ENCODE peak calls at places on chromosome X, in four cellular contexts. K is HCT116, C is astrocyte, P is aorta. D is an unnamed sample.

GRCh38 chrX:136104936-136105335 is 42.4 kb upstream of the FHL1 start:
- DNase-seq in K (no peak), C (no peak), P (no peak), D (no peak)

GRCh38 chrX:21806691-21807090 is 32.7 kb upstream of the MBTPS2 start:
- DNase-seq in K (no peak), C (peak; percentile 6), P (no peak), D (no peak)

GRCh38 chrX:16465081-16465876 is 184.7 kb upstream of the S100G start:
- DNase-seq in K (no peak), C (peak; percentile 50), P (no peak), D (no peak)

GRCh38 chrX:147891886-147892285 is 19.8 kb upstream of the FMR1 start:
- DNase-seq in K (no peak), C (no peak), P (no peak), D (no peak)

GRCh38 chrX:65932173-65933084 is 107.5 kb downstream of the VSIG4 start:
- DNase-seq in K (peak; percentile 92), C (no peak), P (no peak), D (no peak)

GRCh38 chrX:74579597-74580209 is 34.7 kb downstream of the RLIM start:
- DNase-seq in K (no peak), C (peak; percentile 7), P (no peak), D (no peak)

GRCh38 chrX:15686818-15687685 is 22.4 kb upstream of the CLTRN start:
- DNase-seq in K (peak; percentile 8), C (peak; percentile 18), P (no peak), D (peak; percentile 59)

GRCh38 chrX:17564689-17565409 is 172.4 kb upstream of the SCML1 start:
- DNase-seq in K (no peak), C (peak; percentile 49), P (peak; percentile 55), D (no peak)

GRCh38 chrX:114037515-114037914 is 546.4 kb upstream of the HTR2C start:
- DNase-seq in K (no peak), C (no peak), P (no peak), D (no peak)

GRCh38 chrX:30635630-30636029 is 17.6 kb upstream of the GK start:
- DNase-seq in K (no peak), C (no peak), P (no peak), D (no peak)

GRCh38 chrX:153971124-153971631 is 440 bp downstream of the HCFC1 start:
- DNase-seq in K (peak; percentile 60), C (peak; percentile 75), P (peak; percentile 97), D (peak; percentile 74)

GRCh38 chrX:38232287-38232686 is 11.6 kb upstream of the SRPX start:
- DNase-seq in K (no peak), C (peak; percentile 77), P (no peak), D (no peak)

GRCh38 chrX:34810364-34810763 is 132.2 kb upstream of the FAM47B start:
- DNase-seq in K (no peak), C (peak; percentile 60), P (no peak), D (no peak)

GRCh38 chrX:126551725-126552312 is 795 bp downstream of the DCAF12L1 start:
- DNase-seq in K (no peak), C (no peak), P (no peak), D (peak; percentile 41)

GRCh38 chrX:126552313-126553022 is at the start of gene DCAF12L1:
- DNase-seq in K (no peak), C (no peak), P (no peak), D (peak; percentile 75)

GRCh38 chrX:126551306-126551705 is 1.3 kb downstream of the DCAF12L1 start:
- DNase-seq in K (no peak), C (no peak), P (no peak), D (peak; percentile 32)

GRCh38 chrX:126557151-126557550 is 4.5 kb upstream of the DCAF12L1 start:
- DNase-seq in K (no peak), C (no peak), P (no peak), D (no peak)
- H3K4me1 ChIP-seq in K (no peaks in the 10 kb centered on the region), C (no peaks in the 10 kb centered on the region), P (no peaks in the 10 kb centered on the region), D (no peaks in the 10 kb centered on the region)

DNA sequence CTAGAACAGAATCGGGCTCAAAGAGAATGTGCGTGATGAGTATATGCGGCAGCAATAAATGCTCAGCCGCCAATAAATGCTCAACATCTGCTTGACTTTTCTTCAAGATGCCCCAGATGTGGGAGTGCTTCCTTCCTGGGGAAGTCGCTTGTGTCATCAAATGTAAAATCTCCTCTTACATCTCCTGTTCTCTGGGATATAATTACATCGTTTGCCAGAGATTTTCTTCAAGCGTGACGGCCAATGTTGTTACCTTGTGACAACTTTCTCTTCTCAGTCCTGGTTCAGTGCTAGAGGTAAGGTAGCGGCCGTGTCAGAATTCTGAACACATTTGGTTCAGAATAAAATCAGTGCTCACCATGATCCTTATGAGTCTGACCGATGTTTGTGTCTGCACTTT is 102.5 kb downstream of the ASMT start:
- DNase-seq in K (no peak), C (no peak), P (no peak), D (no peak)
- H3K4me1 ChIP-seq in K (peaks cover 7% of the 10 kb centered on the region), C (no peaks in the 10 kb centered on the region), P (no peaks in the 10 kb centered on the region), D (no peaks in the 10 kb centered on the region)

GRCh38 chrX:10612215-10612614 is 8.2 kb downstream of the MID1 start:
- DNase-seq in K (no peak), C (peak; percentile 82), P (no peak), D (no peak)
- H3K4me1 ChIP-seq in K (peaks cover 28% of the 10 kb centered on the region), C (peaks cover 22% of the 10 kb centered on the region), P (no peaks in the 10 kb centered on the region), D (peaks cover 8% of the 10 kb centered on the region)

GRCh38 chrX:151279161-151279560 is 102.8 kb downstream of the GPR50 start:
- DNase-seq in K (no peak), C (no peak), P (no peak), D (no peak)
- H3K4me1 ChIP-seq in K (no peaks in the 10 kb centered on the region), C (no peaks in the 10 kb centered on the region), P (no peaks in the 10 kb centered on the region), D (no peaks in the 10 kb centered on the region)

DNA sequence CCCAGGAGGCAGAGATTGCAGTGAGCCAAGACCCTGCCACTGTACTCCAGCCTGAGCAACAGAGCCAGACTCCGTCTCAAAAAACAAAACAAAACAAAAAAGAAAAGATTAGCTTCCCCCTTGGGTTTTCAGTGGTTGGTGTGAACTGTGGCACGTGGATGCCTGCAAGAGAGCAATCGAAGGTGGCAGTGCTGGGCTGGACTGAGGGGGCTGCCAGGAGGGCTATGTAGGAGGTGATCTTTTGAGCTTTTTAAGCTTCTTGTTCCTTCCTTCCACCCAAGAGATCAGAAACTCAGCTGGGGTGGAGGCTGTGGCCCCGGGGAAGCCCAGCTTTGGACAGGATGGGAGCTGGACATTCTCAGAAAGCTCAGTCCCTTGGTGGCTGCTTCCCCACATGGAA is 49.6 kb downstream of the PRPS1 start:
- DNase-seq in K (no peak), C (no peak), P (no peak), D (no peak)
- H3K4me1 ChIP-seq in K (peaks cover 31% of the 10 kb centered on the region), C (peaks cover 25% of the 10 kb centered on the region), P (no peaks in the 10 kb centered on the region), D (no peaks in the 10 kb centered on the region)

GRCh38 chrX:55640854-55641253 is 17.7 kb downstream of the FOXR2 start:
- DNase-seq in K (no peak), C (no peak), P (no peak), D (no peak)

GRCh38 chrX:55636109-55636508 is 12.9 kb downstream of the FOXR2 start:
- DNase-seq in K (no peak), C (no peak), P (no peak), D (no peak)

DNA sequence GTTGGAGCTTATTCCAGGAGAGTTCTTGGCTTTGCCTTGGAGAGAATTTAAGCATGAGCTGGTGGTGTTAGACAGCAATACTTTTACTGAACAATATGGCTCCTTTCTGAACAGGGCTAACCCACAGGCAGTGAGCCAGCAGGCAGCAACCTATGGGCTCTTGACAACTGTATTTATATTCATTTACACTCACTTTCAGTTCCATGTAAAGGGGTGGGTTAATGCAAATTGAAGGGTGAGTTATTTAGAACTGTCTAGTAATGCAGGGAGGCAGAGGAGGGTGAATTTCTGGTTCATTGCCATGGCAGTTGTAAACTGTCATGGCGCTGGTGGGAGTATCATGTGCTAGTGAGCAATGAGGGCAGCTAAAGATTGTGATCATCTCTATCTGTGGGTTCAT is 15.7 kb downstream of the FOXR2 start:
- DNase-seq in K (no peak), C (no peak), P (no peak), D (no peak)
- H3K4me1 ChIP-seq in K (no peaks in the 10 kb centered on the region), C (no peaks in the 10 kb centered on the region), P (no peaks in the 10 kb centered on the region), D (no peaks in the 10 kb centered on the region)

DNA sequence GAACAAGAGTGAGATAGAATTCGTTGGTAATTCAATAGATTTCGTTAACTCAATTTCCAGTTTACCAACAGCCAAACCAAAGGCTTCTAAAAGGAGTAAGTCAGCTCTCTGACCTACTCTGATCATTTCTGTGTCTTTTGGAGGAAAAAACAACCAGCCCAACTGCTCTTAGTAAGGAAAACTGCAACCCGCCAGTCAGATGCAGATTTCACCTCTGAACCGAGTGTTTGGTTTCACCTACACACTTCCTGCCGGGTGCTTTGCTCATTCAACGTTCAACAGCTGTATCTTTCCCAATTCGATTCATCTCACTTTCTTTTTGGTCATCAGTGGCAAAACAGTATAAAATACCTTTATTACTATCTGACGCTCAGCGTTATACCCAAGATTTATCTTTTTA is 24.5 kb downstream of the TMSB4X start:
- DNase-seq in K (no peak), C (no peak), P (no peak), D (no peak)
- H3K4me1 ChIP-seq in K (no peaks in the 10 kb centered on the region), C (peaks cover 10% of the 10 kb centered on the region), P (peaks cover 3% of the 10 kb centered on the region), D (peaks cover 2% of the 10 kb centered on the region)

GRCh38 chrX:71111141-71111843 is at the start of gene IL2RG:
- DNase-seq in K (no peak), C (no peak), P (no peak), D (no peak)
- H3K4me1 ChIP-seq in K (no peaks in the 10 kb centered on the region), C (no peaks in the 10 kb centered on the region), P (no peaks in the 10 kb centered on the region), D (no peaks in the 10 kb centered on the region)